ENCODE peak calls at places on chromosomes 13 and 19, in six cellular contexts. One of them, this sample, is unnamed.

GRCh38 chr19:37964109-37964508 is 57.1 kb downstream of the SIPA1L3 start:
- DNase-seq in upper lobe of left lung: no peak
- DNase-seq in mammary epithelial cell: no peak
- DNase-seq in tibial artery: peak
- DNase-seq in kidney epithelial cell: no peak
- DNase-seq in IMR-90: peak
- DNase-seq in this sample: no peak

GRCh38 chr13:35723820-35724219 is 247.3 kb upstream of the MAB21L1 start:
- DNase-seq in IMR-90: peak
- DNase-seq in kidney epithelial cell: no peak
- DNase-seq in upper lobe of left lung: no peak
- DNase-seq in tibial artery: no peak
- DNase-seq in mammary epithelial cell: no peak
- DNase-seq in this sample: no peak

GRCh38 chr13:43107780-43108179 is 84.4 kb downstream of the DNAJC15 start:
- DNase-seq in tibial artery: no peak
- DNase-seq in upper lobe of left lung: no peak
- DNase-seq in kidney epithelial cell: no peak
- DNase-seq in mammary epithelial cell: no peak
- DNase-seq in IMR-90: peak
- DNase-seq in this sample: no peak

GRCh38 chr13:90532861-90533260 is 814.6 kb upstream of the MIR17HG start:
- DNase-seq in upper lobe of left lung: no peak
- DNase-seq in IMR-90: no peak
- DNase-seq in kidney epithelial cell: no peak
- DNase-seq in tibial artery: no peak
- DNase-seq in mammary epithelial cell: no peak
- DNase-seq in this sample: no peak

GRCh38 chr13:25179011-25179410 is 6.9 kb upstream of the AMER2 start:
- DNase-seq in IMR-90: no peak
- DNase-seq in kidney epithelial cell: no peak
- DNase-seq in tibial artery: no peak
- DNase-seq in upper lobe of left lung: no peak
- DNase-seq in mammary epithelial cell: no peak
- DNase-seq in this sample: no peak

GRCh38 chr13:114313061-114313860 is 1.0 kb upstream of the CHAMP1 start:
- DNase-seq in kidney epithelial cell: no peak
- DNase-seq in tibial artery: no peak
- DNase-seq in upper lobe of left lung: no peak
- DNase-seq in IMR-90: peak
- DNase-seq in mammary epithelial cell: no peak
- DNase-seq in this sample: no peak

GRCh38 chr19:10508707-10509106 is 5.6 kb upstream of the KEAP1 start:
- DNase-seq in tibial artery: no peak
- DNase-seq in upper lobe of left lung: no peak
- DNase-seq in kidney epithelial cell: no peak
- DNase-seq in IMR-90: peak
- DNase-seq in mammary epithelial cell: peak
- DNase-seq in this sample: no peak

GRCh38 chr19:927707-928401 is 2.0 kb downstream of the ARID3A start:
- DNase-seq in mammary epithelial cell: no peak
- DNase-seq in tibial artery: no peak
- DNase-seq in IMR-90: no peak
- DNase-seq in kidney epithelial cell: no peak
- DNase-seq in upper lobe of left lung: no peak
- DNase-seq in this sample: no peak

GRCh38 chr19:56740478-56740877 is 68.9 kb upstream of the ZNF835 start:
- DNase-seq in IMR-90: no peak
- DNase-seq in upper lobe of left lung: no peak
- DNase-seq in mammary epithelial cell: no peak
- DNase-seq in tibial artery: no peak
- DNase-seq in kidney epithelial cell: no peak
- DNase-seq in this sample: no peak

GRCh38 chr19:46040952-46041500 is at the start of gene IGFL4:
- DNase-seq in kidney epithelial cell: no peak
- DNase-seq in upper lobe of left lung: no peak
- DNase-seq in mammary epithelial cell: peak
- DNase-seq in tibial artery: no peak
- DNase-seq in IMR-90: no peak
- DNase-seq in this sample: no peak

GRCh38 chr19:9494096-9494495 is 4.3 kb downstream of the ZNF560 start:
- DNase-seq in upper lobe of left lung: no peak
- DNase-seq in kidney epithelial cell: no peak
- DNase-seq in tibial artery: no peak
- DNase-seq in mammary epithelial cell: no peak
- DNase-seq in IMR-90: no peak
- DNase-seq in this sample: no peak

GRCh38 chr13:99971576-99972189 is at the start of gene ZIC5:
- DNase-seq in tibial artery: no peak
- DNase-seq in kidney epithelial cell: no peak
- DNase-seq in mammary epithelial cell: no peak
- DNase-seq in upper lobe of left lung: no peak
- DNase-seq in IMR-90: no peak
- DNase-seq in this sample: no peak

GRCh38 chr13:85806553-85807175 is 7.4 kb upstream of the SLITRK6 start:
- DNase-seq in IMR-90: peak
- DNase-seq in kidney epithelial cell: peak
- DNase-seq in tibial artery: no peak
- DNase-seq in mammary epithelial cell: peak
- DNase-seq in upper lobe of left lung: no peak
- DNase-seq in this sample: no peak

GRCh38 chr13:101965096-101965495 is 436.8 kb downstream of the FGF14 start:
- DNase-seq in mammary epithelial cell: peak
- DNase-seq in kidney epithelial cell: peak
- DNase-seq in tibial artery: no peak
- DNase-seq in IMR-90: no peak
- DNase-seq in upper lobe of left lung: no peak
- DNase-seq in this sample: no peak

GRCh38 chr13:82878536-82878935 is 1003.7 kb downstream of the SLITRK1 start:
- DNase-seq in upper lobe of left lung: no peak
- DNase-seq in kidney epithelial cell: no peak
- DNase-seq in mammary epithelial cell: peak
- DNase-seq in tibial artery: no peak
- DNase-seq in IMR-90: no peak
- DNase-seq in this sample: no peak

GRCh38 chr13:113533441-113533840 is 42.9 kb upstream of the DCUN1D2 start:
- DNase-seq in upper lobe of left lung: no peak
- DNase-seq in IMR-90: peak
- DNase-seq in tibial artery: peak
- DNase-seq in mammary epithelial cell: no peak
- DNase-seq in kidney epithelial cell: peak
- DNase-seq in this sample: no peak

GRCh38 chr19:42683917-42684513 is 56.3 kb downstream of the PSG3 start:
- DNase-seq in mammary epithelial cell: peak
- DNase-seq in kidney epithelial cell: no peak
- DNase-seq in upper lobe of left lung: no peak
- DNase-seq in tibial artery: no peak
- DNase-seq in IMR-90: peak
- DNase-seq in this sample: no peak

GRCh38 chr19:19597809-19598306 is 20.6 kb downstream of the PBX4 start:
- DNase-seq in kidney epithelial cell: no peak
- DNase-seq in upper lobe of left lung: no peak
- DNase-seq in mammary epithelial cell: no peak
- DNase-seq in tibial artery: no peak
- DNase-seq in IMR-90: no peak
- DNase-seq in this sample: no peak

GRCh38 chr13:94947965-94948371 is 235.6 kb upstream of the SOX21 start:
- DNase-seq in kidney epithelial cell: no peak
- DNase-seq in tibial artery: no peak
- DNase-seq in upper lobe of left lung: no peak
- DNase-seq in IMR-90: no peak
- DNase-seq in mammary epithelial cell: no peak
- DNase-seq in this sample: no peak

GRCh38 chr19:58511353-58512208 is at the start of gene SLC27A5:
- DNase-seq in kidney epithelial cell: no peak
- DNase-seq in tibial artery: no peak
- DNase-seq in IMR-90: no peak
- DNase-seq in mammary epithelial cell: no peak
- DNase-seq in upper lobe of left lung: no peak
- DNase-seq in this sample: no peak

GRCh38 chr19:48636859-48637448 is at the start of gene DBP:
- DNase-seq in upper lobe of left lung: peak
- DNase-seq in tibial artery: peak
- DNase-seq in kidney epithelial cell: no peak
- DNase-seq in mammary epithelial cell: no peak
- DNase-seq in IMR-90: no peak
- DNase-seq in this sample: peak

GRCh38 chr19:14416743-14417214 is 2.4 kb downstream of the DDX39A start:
- DNase-seq in kidney epithelial cell: no peak
- DNase-seq in mammary epithelial cell: no peak
- DNase-seq in tibial artery: no peak
- DNase-seq in upper lobe of left lung: peak
- DNase-seq in IMR-90: no peak
- DNase-seq in this sample: no peak

GRCh38 chr13:108121406-108121805 is 93.9 kb downstream of the LIG4 start:
- DNase-seq in upper lobe of left lung: no peak
- DNase-seq in mammary epithelial cell: no peak
- DNase-seq in IMR-90: no peak
- DNase-seq in kidney epithelial cell: no peak
- DNase-seq in tibial artery: no peak
- DNase-seq in this sample: no peak
- TF ChIP-seq CTCF in upper lobe of left lung: no peak
- TF ChIP-seq CTCF in mammary epithelial cell: no peak
- TF ChIP-seq CTCF in IMR-90: no peak
- TF ChIP-seq CTCF in kidney epithelial cell: no peak
- TF ChIP-seq CTCF in tibial artery: no peak
- TF ChIP-seq CTCF in this sample: no peak

DNA sequence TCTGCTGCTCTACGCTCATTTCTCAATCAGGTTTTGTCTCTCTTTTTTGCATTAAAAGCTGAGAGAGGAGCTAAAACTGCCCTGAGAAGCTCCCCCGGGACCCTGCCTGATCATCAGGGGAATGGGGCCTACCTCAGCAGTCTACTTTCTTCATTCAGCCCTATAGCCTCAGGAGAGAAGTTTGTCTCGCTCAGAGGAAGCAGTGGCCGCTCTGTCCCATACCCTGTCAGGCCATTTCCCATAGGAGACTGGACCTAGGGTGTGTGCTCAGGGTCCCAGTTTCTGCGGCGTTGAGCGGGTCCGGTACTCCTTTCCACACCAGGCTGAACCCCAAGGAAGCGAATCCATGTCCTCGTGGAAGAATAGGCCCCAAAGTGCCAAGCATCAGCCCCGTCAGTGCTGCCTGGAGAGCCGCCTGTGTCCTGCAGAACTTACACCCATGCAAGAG is 21.7 kb downstream of the UBE2L5 start:
- DNase-seq in upper lobe of left lung: no peak
- DNase-seq in IMR-90: no peak
- DNase-seq in tibial artery: no peak
- DNase-seq in mammary epithelial cell: no peak
- DNase-seq in kidney epithelial cell: no peak
- DNase-seq in this sample: no peak
- TF ChIP-seq CTCF in upper lobe of left lung: no peak
- TF ChIP-seq CTCF in IMR-90: no peak
- TF ChIP-seq CTCF in tibial artery: no peak
- TF ChIP-seq CTCF in mammary epithelial cell: no peak
- TF ChIP-seq CTCF in kidney epithelial cell: no peak
- TF ChIP-seq CTCF in this sample: no peak

GRCh38 chr13:44819762-44820161 is 169.5 kb downstream of the NUFIP1 start:
- DNase-seq in mammary epithelial cell: no peak
- DNase-seq in upper lobe of left lung: no peak
- DNase-seq in IMR-90: peak
- DNase-seq in tibial artery: no peak
- DNase-seq in kidney epithelial cell: no peak
- DNase-seq in this sample: no peak

GRCh38 chr13:44816701-44817684 is 172.3 kb downstream of the NUFIP1 start:
- DNase-seq in mammary epithelial cell: peak
- DNase-seq in kidney epithelial cell: no peak
- DNase-seq in tibial artery: no peak
- DNase-seq in IMR-90: peak
- DNase-seq in upper lobe of left lung: no peak
- DNase-seq in this sample: no peak

GRCh38 chr13:44819245-44819644 is 170.0 kb downstream of the NUFIP1 start:
- DNase-seq in upper lobe of left lung: no peak
- DNase-seq in IMR-90: peak
- DNase-seq in tibial artery: no peak
- DNase-seq in mammary epithelial cell: peak
- DNase-seq in kidney epithelial cell: peak
- DNase-seq in this sample: no peak

GRCh38 chr13:44818016-44818415 is 171.3 kb downstream of the NUFIP1 start:
- DNase-seq in tibial artery: no peak
- DNase-seq in kidney epithelial cell: no peak
- DNase-seq in IMR-90: no peak
- DNase-seq in upper lobe of left lung: no peak
- DNase-seq in mammary epithelial cell: no peak
- DNase-seq in this sample: no peak

DNA sequence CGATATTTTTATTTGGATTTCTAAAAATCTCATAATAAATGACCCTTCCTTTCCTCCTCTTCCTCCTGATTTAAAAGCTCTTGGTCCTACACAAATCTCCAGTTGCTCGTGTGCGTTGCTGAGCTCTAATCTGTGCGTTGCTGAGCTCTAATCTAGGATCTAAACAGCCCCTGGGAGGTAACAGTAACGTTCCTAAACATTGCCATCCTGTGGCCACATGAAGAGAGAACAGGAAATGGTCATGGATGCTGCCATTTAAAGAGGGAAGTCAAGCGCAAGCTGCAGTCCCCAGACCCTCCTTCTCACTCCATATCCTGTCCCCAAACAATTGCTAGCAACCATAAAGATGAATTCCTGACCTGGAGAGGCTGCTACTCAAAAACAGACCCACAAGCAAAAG is 170.8 kb downstream of the NUFIP1 start:
- DNase-seq in upper lobe of left lung: no peak
- DNase-seq in mammary epithelial cell: peak
- DNase-seq in kidney epithelial cell: no peak
- DNase-seq in IMR-90: peak
- DNase-seq in tibial artery: no peak
- DNase-seq in this sample: no peak
- TF ChIP-seq CTCF in upper lobe of left lung: no peak
- TF ChIP-seq CTCF in mammary epithelial cell: peak
- TF ChIP-seq CTCF in kidney epithelial cell: peak
- TF ChIP-seq CTCF in IMR-90: peak
- TF ChIP-seq CTCF in tibial artery: no peak
- TF ChIP-seq CTCF in this sample: no peak

DNA sequence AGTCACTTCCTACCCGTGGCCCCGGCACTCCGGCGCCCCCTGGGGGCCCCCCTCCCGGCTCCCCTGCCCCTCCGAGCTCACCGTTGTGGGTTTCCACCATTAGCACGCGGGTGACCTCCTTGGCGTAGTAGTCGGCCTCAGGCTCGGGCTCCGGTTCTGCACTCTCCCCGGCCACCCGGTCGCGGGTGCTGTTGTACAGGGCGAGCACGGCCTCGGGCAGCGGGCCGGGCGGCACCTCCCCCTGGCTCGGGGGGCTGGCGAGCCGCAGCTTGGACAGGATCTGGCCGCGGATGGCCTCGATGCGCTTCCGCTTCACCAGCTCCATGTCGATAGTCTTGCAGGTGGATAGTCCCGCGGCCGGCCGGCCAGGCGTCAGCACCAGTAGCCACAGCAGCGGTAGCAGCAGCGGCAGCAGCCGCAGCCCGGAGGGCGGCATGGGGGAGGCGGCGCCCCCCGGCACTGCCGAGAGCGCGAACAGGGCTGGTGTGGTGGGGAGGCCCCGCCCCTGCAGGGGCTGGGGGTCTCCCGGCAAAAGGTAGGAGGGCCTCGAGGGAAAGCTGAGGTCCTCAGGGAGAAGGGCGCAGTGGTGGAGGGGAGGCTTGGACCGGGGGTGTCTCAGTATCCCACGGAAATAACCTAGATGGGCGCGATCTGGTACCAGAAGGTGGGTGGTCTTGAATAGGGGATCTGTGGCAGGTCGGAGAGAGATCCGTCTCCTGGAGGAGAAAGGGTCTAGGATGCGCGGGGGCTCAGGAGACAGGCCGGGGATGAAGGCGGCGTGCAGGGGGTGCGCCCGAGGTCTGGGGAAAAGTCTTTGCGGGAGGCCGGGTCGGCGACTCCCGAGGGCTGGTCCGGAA is 885 bp downstream of the TGFB1 start:
- DNase-seq in mammary epithelial cell: peak
- DNase-seq in tibial artery: peak
- DNase-seq in upper lobe of left lung: peak
- DNase-seq in IMR-90: peak
- DNase-seq in kidney epithelial cell: no peak
- DNase-seq in this sample: no peak
- TF ChIP-seq CTCF in mammary epithelial cell: peak
- TF ChIP-seq CTCF in tibial artery: peak
- TF ChIP-seq CTCF in upper lobe of left lung: peak
- TF ChIP-seq CTCF in IMR-90: peak
- TF ChIP-seq CTCF in kidney epithelial cell: peak
- TF ChIP-seq CTCF in this sample: peak